ENCODE peak calls at places on chromosomes 1 and 21, in seven cellular contexts. One of them, this sample, is unnamed.

GRCh38 chr1:15609631-15610030 is 7.6 kb upstream of the DDI2 start:
- DNase-seq in mesothelial cell of epicardium: no peak
- DNase-seq in AG09309: no peak
- DNase-seq in CD8-positive, alpha-beta T cell: no peak
- DNase-seq in cardiac fibroblast: no peak
- DNase-seq in AG10803: peak
- DNase-seq in fibroblast of lung: no peak
- DNase-seq in this sample: no peak

GRCh38 chr1:205532996-205533728 is 28.7 kb downstream of the CDK18 start:
- DNase-seq in cardiac fibroblast: peak
- DNase-seq in AG09309: no peak
- DNase-seq in fibroblast of lung: no peak
- DNase-seq in AG10803: no peak
- DNase-seq in CD8-positive, alpha-beta T cell: no peak
- DNase-seq in mesothelial cell of epicardium: no peak
- DNase-seq in this sample: no peak

GRCh38 chr1:115429884-115430283 is 91.8 kb upstream of the NGF start:
- DNase-seq in CD8-positive, alpha-beta T cell: no peak
- DNase-seq in mesothelial cell of epicardium: no peak
- DNase-seq in cardiac fibroblast: no peak
- DNase-seq in fibroblast of lung: no peak
- DNase-seq in AG10803: no peak
- DNase-seq in AG09309: no peak
- DNase-seq in this sample: peak

GRCh38 chr21:21064353-21064752 is 66.1 kb downstream of the NCAM2 start:
- DNase-seq in AG09309: no peak
- DNase-seq in AG10803: no peak
- DNase-seq in CD8-positive, alpha-beta T cell: no peak
- DNase-seq in cardiac fibroblast: no peak
- DNase-seq in mesothelial cell of epicardium: no peak
- DNase-seq in fibroblast of lung: no peak
- DNase-seq in this sample: no peak

GRCh38 chr1:24481098-24481497 is 21.5 kb upstream of the RCAN3 start:
- DNase-seq in CD8-positive, alpha-beta T cell: peak
- DNase-seq in AG09309: no peak
- DNase-seq in fibroblast of lung: no peak
- DNase-seq in mesothelial cell of epicardium: no peak
- DNase-seq in AG10803: no peak
- DNase-seq in cardiac fibroblast: no peak
- DNase-seq in this sample: no peak

GRCh38 chr21:27805696-27806095 is 838.8 kb upstream of the ADAMTS5 start:
- DNase-seq in CD8-positive, alpha-beta T cell: no peak
- DNase-seq in AG09309: no peak
- DNase-seq in AG10803: no peak
- DNase-seq in mesothelial cell of epicardium: no peak
- DNase-seq in fibroblast of lung: no peak
- DNase-seq in cardiac fibroblast: no peak
- DNase-seq in this sample: peak

GRCh38 chr1:11550664-11551283 is 71.8 kb downstream of the DISP3 start:
- DNase-seq in AG10803: peak
- DNase-seq in fibroblast of lung: peak
- DNase-seq in AG09309: peak
- DNase-seq in mesothelial cell of epicardium: peak
- DNase-seq in cardiac fibroblast: peak
- DNase-seq in CD8-positive, alpha-beta T cell: no peak
- DNase-seq in this sample: peak

GRCh38 chr1:55359611-55360010 is 144.4 kb upstream of the USP24 start:
- DNase-seq in mesothelial cell of epicardium: no peak
- DNase-seq in CD8-positive, alpha-beta T cell: no peak
- DNase-seq in AG10803: peak
- DNase-seq in cardiac fibroblast: no peak
- DNase-seq in AG09309: no peak
- DNase-seq in fibroblast of lung: no peak
- DNase-seq in this sample: no peak

GRCh38 chr21:37644666-37645065 is 271.6 kb downstream of the KCNJ6 start:
- DNase-seq in cardiac fibroblast: peak
- DNase-seq in fibroblast of lung: no peak
- DNase-seq in AG10803: no peak
- DNase-seq in CD8-positive, alpha-beta T cell: no peak
- DNase-seq in mesothelial cell of epicardium: no peak
- DNase-seq in AG09309: no peak
- DNase-seq in this sample: no peak

GRCh38 chr1:156766288-156767100 is 841 bp upstream of the PRCC start:
- DNase-seq in AG10803: peak
- DNase-seq in fibroblast of lung: no peak
- DNase-seq in AG09309: no peak
- DNase-seq in mesothelial cell of epicardium: peak
- DNase-seq in CD8-positive, alpha-beta T cell: no peak
- DNase-seq in cardiac fibroblast: peak
- DNase-seq in this sample: peak

GRCh38 chr1:233614173-233614742 is 352 bp downstream of the KCNK1 start:
- DNase-seq in cardiac fibroblast: peak
- DNase-seq in AG10803: peak
- DNase-seq in mesothelial cell of epicardium: peak
- DNase-seq in AG09309: no peak
- DNase-seq in CD8-positive, alpha-beta T cell: no peak
- DNase-seq in fibroblast of lung: peak
- DNase-seq in this sample: peak

GRCh38 chr1:92244376-92244775 is 26.7 kb downstream of the C1orf146 start:
- DNase-seq in AG09309: no peak
- DNase-seq in fibroblast of lung: peak
- DNase-seq in CD8-positive, alpha-beta T cell: no peak
- DNase-seq in mesothelial cell of epicardium: no peak
- DNase-seq in cardiac fibroblast: peak
- DNase-seq in AG10803: peak
- DNase-seq in this sample: no peak

GRCh38 chr1:14362331-14362730 is 236.2 kb upstream of the KAZN start:
- DNase-seq in AG09309: no peak
- DNase-seq in mesothelial cell of epicardium: no peak
- DNase-seq in cardiac fibroblast: peak
- DNase-seq in AG10803: no peak
- DNase-seq in CD8-positive, alpha-beta T cell: no peak
- DNase-seq in fibroblast of lung: no peak
- DNase-seq in this sample: no peak

GRCh38 chr21:44990921-44991320 is 51.1 kb downstream of the SLX9 start:
- DNase-seq in AG09309: no peak
- DNase-seq in cardiac fibroblast: no peak
- DNase-seq in AG10803: no peak
- DNase-seq in mesothelial cell of epicardium: no peak
- DNase-seq in fibroblast of lung: no peak
- DNase-seq in CD8-positive, alpha-beta T cell: no peak
- DNase-seq in this sample: no peak
- TF ChIP-seq CTCF in AG09309: no peak
- TF ChIP-seq CTCF in cardiac fibroblast: no peak
- TF ChIP-seq CTCF in AG10803: no peak
- TF ChIP-seq CTCF in mesothelial cell of epicardium: no peak
- TF ChIP-seq CTCF in fibroblast of lung: no peak
- TF ChIP-seq CTCF in CD8-positive, alpha-beta T cell: no peak
- TF ChIP-seq CTCF in this sample: no peak

DNA sequence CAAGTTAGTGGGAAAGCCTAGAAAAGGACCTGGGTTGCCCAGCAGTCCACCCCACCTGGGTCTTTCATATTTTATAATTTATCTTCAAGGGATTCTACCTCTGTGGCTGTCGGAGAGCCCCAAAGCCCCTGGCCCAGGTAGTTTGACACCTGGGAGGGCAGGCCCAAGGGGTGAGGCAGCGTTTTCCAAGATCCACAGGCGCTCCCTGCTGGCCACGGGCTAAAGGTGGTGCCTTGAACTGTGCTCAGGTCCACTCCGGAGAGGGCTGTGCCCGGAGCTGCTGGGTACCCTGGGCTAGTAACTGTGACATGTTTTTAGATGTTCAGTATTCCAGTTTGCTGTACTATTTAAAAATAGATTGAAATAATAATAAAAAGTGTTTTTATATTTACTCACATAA is 37.2 kb upstream of the CRNN start:
- DNase-seq in fibroblast of lung: no peak
- DNase-seq in AG10803: no peak
- DNase-seq in CD8-positive, alpha-beta T cell: no peak
- DNase-seq in cardiac fibroblast: no peak
- DNase-seq in AG09309: no peak
- DNase-seq in mesothelial cell of epicardium: no peak
- DNase-seq in this sample: no peak
- TF ChIP-seq CTCF in fibroblast of lung: no peak
- TF ChIP-seq CTCF in AG10803: peak
- TF ChIP-seq CTCF in CD8-positive, alpha-beta T cell: no peak
- TF ChIP-seq CTCF in cardiac fibroblast: peak
- TF ChIP-seq CTCF in AG09309: peak
- TF ChIP-seq CTCF in mesothelial cell of epicardium: no peak
- TF ChIP-seq CTCF in this sample: peak

DNA sequence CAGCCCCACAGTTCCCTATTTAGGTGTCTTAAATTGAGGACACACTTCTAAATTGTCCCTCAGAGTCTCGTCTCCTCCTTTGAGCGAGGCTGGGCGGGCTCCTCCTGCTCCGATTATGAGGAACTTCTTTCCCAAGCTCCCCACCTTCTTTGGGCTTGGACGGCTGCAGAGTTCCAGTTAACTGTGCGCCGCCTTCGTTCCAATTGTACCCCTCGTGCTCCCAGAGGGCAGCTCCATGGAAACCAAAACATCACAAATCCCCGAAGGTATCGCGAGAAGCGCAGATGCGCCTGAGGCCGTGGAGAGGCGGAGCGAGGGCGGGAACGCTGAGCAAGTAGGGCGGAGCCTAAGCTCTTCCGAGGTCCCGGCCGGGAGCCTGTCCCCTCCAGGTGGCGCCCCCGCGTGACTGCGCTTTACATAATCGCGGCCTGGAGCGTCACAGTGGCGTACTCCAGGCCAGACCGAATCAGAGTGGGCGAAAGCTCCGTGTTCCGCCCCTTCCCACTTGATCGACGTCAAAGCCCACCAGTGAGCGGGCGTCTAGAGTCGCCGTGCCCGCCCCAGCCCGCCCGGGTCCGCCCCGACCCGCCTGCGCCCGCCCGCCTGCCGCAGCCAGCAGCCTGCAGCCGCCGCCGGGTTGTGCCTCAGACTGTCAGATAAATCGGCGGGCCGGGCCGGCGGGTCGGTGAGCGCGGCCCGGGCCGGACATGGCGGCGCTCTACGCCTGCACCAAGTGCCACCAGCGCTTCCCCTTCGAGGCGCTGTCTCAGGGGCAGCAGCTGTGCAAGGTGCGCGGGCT is at the start of gene FAM76A:
- DNase-seq in CD8-positive, alpha-beta T cell: peak
- DNase-seq in mesothelial cell of epicardium: peak
- DNase-seq in AG09309: peak
- DNase-seq in fibroblast of lung: peak
- DNase-seq in AG10803: peak
- DNase-seq in cardiac fibroblast: peak
- DNase-seq in this sample: peak
- TF ChIP-seq CTCF in CD8-positive, alpha-beta T cell: peak
- TF ChIP-seq CTCF in mesothelial cell of epicardium: peak
- TF ChIP-seq CTCF in AG09309: peak
- TF ChIP-seq CTCF in fibroblast of lung: no peak
- TF ChIP-seq CTCF in AG10803: peak
- TF ChIP-seq CTCF in cardiac fibroblast: peak
- TF ChIP-seq CTCF in this sample: peak

DNA sequence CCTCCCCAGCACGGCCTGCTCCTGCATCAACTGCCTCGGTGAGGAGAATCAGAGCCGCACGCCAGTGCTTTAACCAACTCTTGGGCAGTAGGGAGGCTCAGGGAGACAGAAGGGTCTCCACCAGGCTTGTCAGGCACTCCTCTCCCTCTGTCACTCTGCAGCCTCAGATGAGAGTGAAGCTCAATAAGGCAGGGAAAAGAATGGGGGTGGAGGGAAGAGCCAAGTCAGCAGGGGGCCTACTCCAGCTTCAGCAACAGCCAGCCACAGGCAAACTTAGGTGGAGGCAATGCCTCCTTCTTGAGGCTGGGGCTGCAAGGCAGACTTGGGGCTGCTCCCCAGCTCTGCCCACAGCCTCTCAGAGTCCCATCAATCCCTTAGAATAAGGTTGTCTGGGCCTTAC is 51.8 kb upstream of the A3GALT2 start:
- DNase-seq in AG10803: no peak
- DNase-seq in cardiac fibroblast: no peak
- DNase-seq in AG09309: no peak
- DNase-seq in fibroblast of lung: no peak
- DNase-seq in mesothelial cell of epicardium: no peak
- DNase-seq in CD8-positive, alpha-beta T cell: no peak
- DNase-seq in this sample: no peak
- TF ChIP-seq CTCF in AG10803: no peak
- TF ChIP-seq CTCF in cardiac fibroblast: no peak
- TF ChIP-seq CTCF in AG09309: peak
- TF ChIP-seq CTCF in fibroblast of lung: no peak
- TF ChIP-seq CTCF in mesothelial cell of epicardium: no peak
- TF ChIP-seq CTCF in CD8-positive, alpha-beta T cell: no peak
- TF ChIP-seq CTCF in this sample: peak

GRCh38 chr1:167209044-167209443 is 11.6 kb upstream of the POU2F1 start:
- DNase-seq in AG10803: no peak
- DNase-seq in CD8-positive, alpha-beta T cell: no peak
- DNase-seq in fibroblast of lung: no peak
- DNase-seq in cardiac fibroblast: no peak
- DNase-seq in AG09309: no peak
- DNase-seq in mesothelial cell of epicardium: no peak
- DNase-seq in this sample: no peak

GRCh38 chr1:167210966-167211674 is 9.6 kb upstream of the POU2F1 start:
- DNase-seq in AG09309: no peak
- DNase-seq in fibroblast of lung: no peak
- DNase-seq in mesothelial cell of epicardium: no peak
- DNase-seq in AG10803: no peak
- DNase-seq in cardiac fibroblast: no peak
- DNase-seq in CD8-positive, alpha-beta T cell: no peak
- DNase-seq in this sample: no peak

GRCh38 chr1:167208624-167208976 is 12.1 kb upstream of the POU2F1 start:
- DNase-seq in fibroblast of lung: no peak
- DNase-seq in AG09309: no peak
- DNase-seq in AG10803: no peak
- DNase-seq in CD8-positive, alpha-beta T cell: no peak
- DNase-seq in cardiac fibroblast: no peak
- DNase-seq in mesothelial cell of epicardium: no peak
- DNase-seq in this sample: no peak

GRCh38 chr1:167206166-167206835 is 14.4 kb upstream of the POU2F1 start:
- DNase-seq in mesothelial cell of epicardium: no peak
- DNase-seq in fibroblast of lung: no peak
- DNase-seq in AG10803: no peak
- DNase-seq in cardiac fibroblast: no peak
- DNase-seq in AG09309: no peak
- DNase-seq in CD8-positive, alpha-beta T cell: no peak
- DNase-seq in this sample: no peak

GRCh38 chr1:167207940-167208623 is 12.6 kb upstream of the POU2F1 start:
- DNase-seq in CD8-positive, alpha-beta T cell: no peak
- DNase-seq in cardiac fibroblast: no peak
- DNase-seq in AG09309: no peak
- DNase-seq in mesothelial cell of epicardium: no peak
- DNase-seq in fibroblast of lung: no peak
- DNase-seq in AG10803: no peak
- DNase-seq in this sample: no peak
- TF ChIP-seq CTCF in CD8-positive, alpha-beta T cell: no peak
- TF ChIP-seq CTCF in cardiac fibroblast: peak
- TF ChIP-seq CTCF in AG09309: peak
- TF ChIP-seq CTCF in mesothelial cell of epicardium: no peak
- TF ChIP-seq CTCF in fibroblast of lung: no peak
- TF ChIP-seq CTCF in AG10803: peak
- TF ChIP-seq CTCF in this sample: peak